ENCODE peak calls at places on chromosomes 1 and 21, in five cellular contexts. P, V, H, K and Z are unnamed samples.

GRCh38 chr1:97745912-97746311 is 174.9 kb downstream of the DPYD start:
- DNase-seq in P (no peak), V (no peak), H (peak; percentile 39), K (no peak), Z (no peak)

GRCh38 chr1:64983110-64983509 is 16.8 kb upstream of the JAK1 start:
- DNase-seq in P (no peak), V (no peak), H (peak; percentile 96), K (peak; percentile 84), Z (no peak)

GRCh38 chr1:243393093-243393492 is 137.3 kb downstream of the SDCCAG8 start:
- DNase-seq in P (no peak), V (no peak), H (no peak), K (no peak), Z (no peak)

GRCh38 chr1:112444269-112444668 is 48.3 kb downstream of the CTTNBP2NL start:
- DNase-seq in P (no peak), V (no peak), H (peak; percentile 44), K (no peak), Z (no peak)

GRCh38 chr1:246577720-246578106 is 11.5 kb downstream of the CNST start:
- DNase-seq in P (peak; percentile 55), V (no peak), H (no peak), K (no peak), Z (no peak)

GRCh38 chr1:44240802-44241671 is 27.8 kb downstream of the DMAP1 start:
- DNase-seq in P (no peak), V (no peak), H (no peak), K (no peak), Z (no peak)

GRCh38 chr21:45536301-45537081 is 5.7 kb downstream of the SLC19A1 start:
- DNase-seq in P (no peak), V (no peak), H (no peak), K (no peak), Z (no peak)

GRCh38 chr1:234778215-234779159 is 168.5 kb upstream of the IRF2BP2 start:
- DNase-seq in P (no peak), V (no peak), H (peak; percentile 6), K (no peak), Z (no peak)

GRCh38 chr1:77313491-77313890 is 31.7 kb downstream of the AK5 start:
- DNase-seq in P (peak; percentile 12), V (peak; percentile 8), H (peak; percentile 41), K (peak; percentile 40), Z (no peak)

GRCh38 chr1:164617607-164618564 is 58.9 kb downstream of the PBX1 start:
- DNase-seq in P (peak; percentile 84), V (peak; percentile 9), H (peak; percentile 70), K (peak; percentile 23), Z (peak; percentile 70)

GRCh38 chr1:161816201-161816600 is 50.1 kb downstream of the ATF6 start:
- DNase-seq in P (peak; percentile 62), V (no peak), H (no peak), K (peak; percentile 29), Z (no peak)

GRCh38 chr1:28928306-28928987 is 14.1 kb downstream of the EPB41 start:
- DNase-seq in P (no peak), V (no peak), H (no peak), K (no peak), Z (no peak)

GRCh38 chr21:33836408-33836807 is 79.2 kb downstream of the ATP5PO start:
- DNase-seq in P (no peak), V (no peak), H (peak; percentile 15), K (no peak), Z (no peak)

GRCh38 chr1:212030936-212031528 is 4.3 kb downstream of the INTS7 start:
- DNase-seq in P (no peak), V (no peak), H (peak; percentile 88), K (peak; percentile 83), Z (no peak)

GRCh38 chr1:37731312-37732019 is 33.5 kb downstream of the EPHA10 start:
- DNase-seq in P (no peak), V (no peak), H (no peak), K (no peak), Z (no peak)

GRCh38 chr1:216074196-216074595 is 349.1 kb downstream of the USH2A start:
- DNase-seq in P (no peak), V (no peak), H (no peak), K (no peak), Z (no peak)

GRCh38 chr1:3363023-3363422 is 91.4 kb upstream of the ARHGEF16 start:
- DNase-seq in P (no peak), V (no peak), H (no peak), K (no peak), Z (no peak)

GRCh38 chr1:18109058-18109755 is 1.6 kb downstream of the IGSF21 start:
- DNase-seq in P (no peak), V (no peak), H (no peak), K (no peak), Z (peak; percentile 21)

GRCh38 chr1:112092656-112093371 is 103.3 kb upstream of the KCND3 start:
- DNase-seq in P (no peak), V (no peak), H (no peak), K (no peak), Z (no peak)

GRCh38 chr1:7752512-7753417 is 18.3 kb upstream of the VAMP3 start:
- DNase-seq in P (peak; percentile 51), V (peak; percentile 34), H (peak; percentile 78), K (peak; percentile 69), Z (peak; percentile 65)

GRCh38 chr1:190478193-190479007 is 736 bp upstream of the BRINP3 start:
- DNase-seq in P (no peak), V (no peak), H (peak; percentile 72), K (no peak), Z (peak; percentile 53)

GRCh38 chr1:190477687-190478192 is at the start of gene BRINP3:
- DNase-seq in P (no peak), V (no peak), H (no peak), K (no peak), Z (peak; percentile 23)

GRCh38 chr1:190474587-190475305 is 2.9 kb downstream of the BRINP3 start:
- DNase-seq in P (no peak), V (no peak), H (no peak), K (no peak), Z (peak; percentile 75)

GRCh38 chr1:190474010-190474409 is 3.7 kb downstream of the BRINP3 start:
- DNase-seq in P (no peak), V (no peak), H (no peak), K (no peak), Z (no peak)

DNA sequence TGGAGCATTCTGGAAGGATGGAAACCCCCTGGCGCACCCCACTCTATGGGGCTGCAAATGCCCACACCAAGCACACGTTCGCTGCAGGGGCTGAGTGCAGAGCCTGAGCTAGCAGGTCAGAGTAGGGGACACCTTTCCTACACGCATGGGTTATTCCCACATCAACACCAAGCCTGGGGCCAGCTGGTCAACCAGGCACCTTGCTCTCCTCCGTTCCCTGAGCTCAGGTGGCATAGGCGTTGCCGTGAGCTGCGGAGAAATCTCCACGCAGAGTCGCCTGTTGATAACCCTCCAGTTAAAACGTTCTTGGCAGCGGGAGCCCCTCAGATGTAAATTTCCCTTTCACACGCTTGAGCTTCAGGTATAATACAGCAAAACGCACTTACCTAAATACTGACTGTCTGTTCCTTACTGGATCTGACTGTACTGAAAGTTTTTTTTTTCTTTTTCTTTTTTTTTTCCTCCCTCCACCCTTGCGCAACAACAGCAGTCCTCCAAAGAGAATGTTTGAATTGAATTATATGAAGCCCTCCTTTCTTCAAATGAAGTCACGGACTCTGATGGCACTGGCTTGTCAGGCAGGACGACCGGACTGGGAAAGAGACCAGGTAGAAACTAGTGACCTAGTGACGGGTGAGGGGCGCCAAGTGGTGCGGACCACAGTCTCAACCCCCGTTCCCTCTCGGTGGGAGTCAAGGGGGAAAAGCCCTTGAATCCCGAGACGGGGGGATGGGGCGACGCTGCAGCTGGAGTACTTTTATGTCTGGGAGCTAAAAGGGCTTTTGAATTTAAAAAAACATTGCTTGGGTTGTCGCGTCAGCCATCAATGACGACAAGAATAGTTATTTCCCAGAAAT is 2.0 kb downstream of the BRINP3 start:
- DNase-seq in P (no peak), V (no peak), H (no peak), K (no peak), Z (peak; percentile 66)
- H3K9ac ChIP-seq in P (no peak overlapping the region), V (no peak overlapping the region), H (no peak overlapping the region), K (no peak overlapping the region), Z (peak overlapping the region; percentile 96)

GRCh38 chr21:42061866-42062542 is 9.1 kb upstream of the UMODL1 start:
- DNase-seq in P (peak; percentile 98), V (peak; percentile 91), H (no peak), K (no peak), Z (no peak)

GRCh38 chr21:42062543-42063022 is 8.5 kb upstream of the UMODL1 start:
- DNase-seq in P (peak; percentile 99), V (peak; percentile 90), H (no peak), K (no peak), Z (peak; percentile 54)

GRCh38 chr21:42061195-42061865 is 9.8 kb upstream of the UMODL1 start:
- DNase-seq in P (peak; percentile 96), V (peak; percentile 64), H (no peak), K (no peak), Z (peak; percentile 41)

GRCh38 chr21:42063206-42063577 is 7.9 kb upstream of the UMODL1 start:
- DNase-seq in P (peak; percentile 78), V (peak; percentile 50), H (no peak), K (no peak), Z (peak; percentile 54)

DNA sequence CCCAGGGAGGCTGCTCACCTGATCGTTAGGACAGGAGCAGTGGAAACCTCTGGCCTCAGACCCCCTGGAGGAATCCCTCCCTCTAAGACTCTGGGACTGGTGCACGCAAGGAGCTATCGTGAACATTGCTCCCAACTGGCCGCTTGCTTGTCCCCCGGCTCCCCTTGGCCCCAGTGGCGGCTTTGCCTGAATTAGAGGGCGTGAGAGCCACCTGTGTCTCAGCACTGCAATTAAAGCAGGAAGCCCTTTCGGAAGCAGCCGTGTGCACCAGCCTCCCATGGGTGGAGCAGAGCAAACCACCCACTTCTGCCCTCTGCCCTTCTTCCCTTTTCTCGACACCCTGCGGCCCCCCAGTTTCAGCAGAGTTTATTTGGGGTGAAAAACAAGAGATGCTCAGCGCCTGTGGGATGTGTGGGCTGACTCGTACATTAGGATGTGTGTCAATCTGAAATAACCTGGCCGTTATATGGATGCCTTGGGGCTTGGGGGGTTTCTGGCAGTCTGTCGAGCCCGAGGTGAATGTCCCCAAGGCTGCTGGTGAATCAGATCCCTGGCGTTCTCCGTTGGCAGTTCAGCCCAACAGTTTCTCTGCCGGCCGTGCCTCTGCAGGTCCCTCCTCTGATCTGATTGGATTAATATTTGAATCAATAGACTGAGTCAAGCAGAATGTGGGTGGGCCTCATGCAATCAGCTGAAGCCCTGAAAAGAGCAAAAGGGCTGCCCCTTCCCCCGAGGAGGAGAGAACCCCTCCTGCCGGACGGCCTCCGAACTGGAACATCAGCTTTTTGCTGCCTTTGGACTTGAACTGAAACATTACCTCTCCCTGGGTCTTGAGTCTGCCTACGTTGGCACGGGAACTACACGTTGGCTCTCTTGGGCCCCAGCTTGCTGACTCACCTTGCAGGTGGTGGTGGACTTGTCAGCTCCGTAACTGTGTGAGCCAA is 7.3 kb upstream of the UMODL1 start:
- DNase-seq in P (peak; percentile 98), V (peak; percentile 30), H (peak; percentile 56), K (no peak), Z (peak; percentile 75)
- H3K27ac ChIP-seq in P (peak overlapping the region; percentile 97), V (peak overlapping the region; percentile 98), H (no peak overlapping the region), K (no peak overlapping the region), Z (peak overlapping the region; percentile 18)

DNA sequence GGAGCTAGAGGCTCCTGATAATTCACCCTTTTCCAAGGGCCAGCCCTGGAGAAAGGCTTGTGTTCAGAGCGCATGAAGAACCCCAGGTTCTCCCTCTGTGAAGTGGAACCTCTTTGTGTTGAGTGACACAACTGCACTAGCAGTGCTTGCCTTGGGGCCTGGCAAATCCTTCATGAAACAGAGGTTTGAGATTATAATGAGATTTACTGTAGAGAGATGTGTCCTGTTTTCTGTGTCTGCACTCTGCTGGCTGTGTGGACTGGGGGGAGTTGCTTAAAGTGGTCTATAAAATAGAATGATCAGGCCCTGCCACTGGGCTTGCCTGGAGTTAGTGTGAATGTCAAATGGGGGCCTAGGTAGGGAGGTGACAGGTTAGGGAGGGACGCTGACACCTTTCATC is 11.5 kb upstream of the TNFRSF1B start:
- DNase-seq in P (no peak), V (no peak), H (no peak), K (no peak), Z (no peak)
- H3K4me1 ChIP-seq in P (peaks cover 7% of the 10 kb centered on the region), V (no peaks in the 10 kb centered on the region), H (peaks cover 31% of the 10 kb centered on the region), K (peaks cover 19% of the 10 kb centered on the region), Z (peaks cover 8% of the 10 kb centered on the region)

GRCh38 chr1:202802998-202803932 is 5.0 kb downstream of the KDM5B start:
- DNase-seq in P (no peak), V (no peak), H (peak; percentile 54), K (no peak), Z (no peak)
- H3K9ac ChIP-seq in P (no peak overlapping the region), V (no peak overlapping the region), H (no peak overlapping the region), K (no peak overlapping the region), Z (peak overlapping the region; percentile 4)